ENCODE peak calls at places on chromosomes 11 and 22, in five cellular contexts. J is heart left ventricle; M is CD8-positive, alpha-beta T cell; L is HCT116; S is upper lobe of right lung. Q is an unnamed sample. For H3K27me3, the result is how much of the 10 kb centered on the place peaks cover.

GRCh38 chr11:118572914-118573550 is 823 bp downstream of the ARCN1 start:
- DNase-seq in M (no peak), S (no peak), J (no peak), L (peak), Q (no peak)

GRCh38 chr11:119369035-119369925 is 12.2 kb downstream of the USP2 start:
- DNase-seq in S (peak), M (no peak), L (no peak), J (no peak), Q (no peak)

GRCh38 chr11:131864205-131864604 is 493.8 kb downstream of the NTM start:
- DNase-seq in S (no peak), L (no peak), M (no peak), J (no peak), Q (no peak)

GRCh38 chr11:2951235-2952110 is 22.3 kb upstream of the PHLDA2 start:
- DNase-seq in J (no peak), M (no peak), S (no peak), L (no peak), Q (no peak)

GRCh38 chr11:10898763-10899541 is 41.1 kb upstream of the ZBED5 start:
- DNase-seq in M (no peak), S (peak), J (peak), L (no peak), Q (no peak)

GRCh38 chr11:58046231-58046630 is 15.5 kb downstream of the OR6Q1 start:
- DNase-seq in J (no peak), M (no peak), S (no peak), L (no peak), Q (no peak)

GRCh38 chr22:24361976-24362646 is 65.3 kb upstream of the ADORA2A start:
- DNase-seq in L (no peak), M (no peak), S (no peak), J (no peak), Q (no peak)

GRCh38 chr11:111229604-111230003 is 15.9 kb upstream of the POU2AF2 start:
- DNase-seq in M (no peak), S (no peak), J (no peak), L (no peak), Q (no peak)

GRCh38 chr22:36329217-36330078 is 58.3 kb downstream of the MYH9 start:
- DNase-seq in M (peak), J (no peak), L (peak), S (no peak), Q (peak)

GRCh38 chr11:77191823-77192495 is 63.9 kb downstream of the MYO7A start:
- DNase-seq in J (no peak), M (peak), L (peak), S (peak), Q (no peak)

GRCh38 chr11:122207505-122207904 is 91.5 kb upstream of the BLID start:
- DNase-seq in J (peak), S (no peak), M (no peak), L (no peak), Q (no peak)

GRCh38 chr22:44743804-44744211 is 8.6 kb upstream of the ARHGAP8 start:
- DNase-seq in M (no peak), S (no peak), J (no peak), L (no peak), Q (no peak)

GRCh38 chr22:22210375-22210774 is 34.2 kb upstream of the VPREB1 start:
- DNase-seq in S (no peak), M (no peak), L (peak), J (no peak), Q (no peak)

GRCh38 chr22:24809331-24809730 is 3.3 kb downstream of the SGSM1 start:
- DNase-seq in M (no peak), J (no peak), S (no peak), L (no peak), Q (peak)

DNA sequence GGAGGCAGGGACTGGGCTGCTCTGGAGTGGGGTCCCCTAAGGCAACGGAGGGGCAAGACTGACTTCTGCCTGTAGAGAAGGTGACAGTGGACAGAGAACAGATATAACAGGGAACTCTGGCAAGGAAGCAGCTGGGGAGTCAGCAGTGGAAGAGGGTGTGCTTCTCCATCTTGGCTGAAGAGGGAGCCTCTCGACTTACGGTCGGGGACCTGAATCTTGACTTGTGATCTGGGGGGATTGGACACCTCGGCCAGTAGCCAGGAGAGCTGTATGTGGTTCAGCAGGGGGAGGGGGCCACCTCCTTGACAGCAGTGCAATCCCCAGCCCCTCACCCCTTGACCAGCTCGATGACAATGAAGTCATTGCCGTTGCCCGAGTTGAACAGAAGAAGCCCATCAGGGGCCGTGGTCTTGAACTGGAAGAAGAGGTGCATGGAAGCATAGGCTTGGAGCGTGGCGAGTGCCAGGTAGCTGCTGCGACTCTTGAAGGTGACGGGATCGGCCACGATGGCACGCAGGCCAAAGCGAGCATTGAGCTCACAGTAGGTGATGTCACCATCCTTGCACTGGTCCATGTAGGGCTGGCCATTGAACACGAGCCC is 60.0 kb downstream of the SLC22A12 start:
- DNase-seq in S (no peak), M (no peak), J (no peak), L (peak), Q (no peak)
- H3K27me3 ChIP-seq in S (under half), M (under half), J (under half), L (under half), Q (under half)

GRCh38 chr11:32435511-32435946 is at the start of gene WT1:
- DNase-seq in L (no peak), S (no peak), M (no peak), J (peak), Q (no peak)
- H3K4me3 ChIP-seq in L (no peak), S (peak), M (no peak), J (peak), Q (peak)

GRCh38 chr22:17368144-17368726 is 1.0 kb upstream of the CECR2 start:
- DNase-seq in S (no peak), M (no peak), L (no peak), J (peak), Q (no peak)

GRCh38 chr22:17368727-17369552 is at the start of gene CECR2:
- DNase-seq in J (peak), M (no peak), S (peak), L (peak), Q (no peak)

GRCh38 chr22:17369553-17370035 is 334 bp downstream of the CECR2 start:
- DNase-seq in J (peak), M (no peak), L (no peak), S (peak), Q (no peak)

GRCh38 chr22:17366329-17366728 is 2.9 kb upstream of the CECR2 start:
- DNase-seq in J (no peak), L (no peak), M (no peak), S (no peak), Q (no peak)

GRCh38 chr22:17366830-17367229 is 2.4 kb upstream of the CECR2 start:
- DNase-seq in J (peak), S (no peak), M (no peak), L (peak), Q (no peak)
- H3K27me3 ChIP-seq in J (under half), S (under half), M (under half), L (under half), Q (under half)

DNA sequence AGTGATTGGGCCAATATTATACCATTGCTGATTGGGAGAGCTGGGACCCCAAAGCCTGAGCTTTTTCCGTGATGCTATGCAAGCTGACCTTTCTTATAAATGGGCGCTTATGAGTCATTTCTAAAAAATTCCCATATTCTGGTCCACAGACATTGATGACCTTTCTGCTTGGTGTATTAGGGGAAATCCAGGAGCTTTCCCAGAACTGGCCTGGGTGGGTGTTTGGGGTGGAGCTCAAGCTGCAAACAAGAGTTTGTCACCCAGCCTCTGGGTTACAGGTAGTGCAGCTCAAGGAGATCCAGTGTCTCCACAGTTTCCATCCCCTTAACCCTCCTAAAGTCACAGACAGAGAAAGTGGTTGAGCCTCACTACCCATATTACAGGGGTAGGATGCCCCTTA is 67.7 kb downstream of the CCDC81 start:
- DNase-seq in L (no peak), J (no peak), M (no peak), S (no peak), Q (no peak)
- H3K4me3 ChIP-seq in L (no peak), J (no peak), M (no peak), S (no peak), Q (no peak)

GRCh38 chr22:27802389-27803079 is 978 bp upstream of the MN1 start:
- DNase-seq in M (no peak), J (no peak), S (no peak), L (no peak), Q (no peak)
- H3K27me3 ChIP-seq in M (under half), J (under half), S (under half), L (under half), Q (under half)